ENCODE peak calls at places on chromosomes 13 and 19, in four cellular contexts. One of them, this sample, is unnamed.

GRCh38 chr19:40613669-40614594 is 12.8 kb downstream of the LTBP4 start:
- DNase-seq in adrenal gland: peak; percentile 89
- DNase-seq in right lobe of liver: peak; percentile 63
- DNase-seq in body of pancreas: peak; percentile 75
- DNase-seq in this sample: no peak

GRCh38 chr13:77028202-77028601 is 1.2 kb upstream of the FBXL3 start:
- DNase-seq in adrenal gland: no peak
- DNase-seq in body of pancreas: no peak
- DNase-seq in right lobe of liver: no peak
- DNase-seq in this sample: no peak

GRCh38 chr19:6744381-6745288 is 5.2 kb downstream of the TRIP10 start:
- DNase-seq in adrenal gland: peak; percentile 86
- DNase-seq in right lobe of liver: no peak
- DNase-seq in body of pancreas: peak; percentile 80
- DNase-seq in this sample: no peak

GRCh38 chr19:44570984-44571684 is 41.7 kb upstream of the CEACAM20 start:
- DNase-seq in right lobe of liver: peak; percentile 75
- DNase-seq in body of pancreas: peak; percentile 85
- DNase-seq in adrenal gland: peak; percentile 80
- DNase-seq in this sample: peak; percentile 64

GRCh38 chr13:112674412-112675383 is 15.1 kb upstream of the ATP11A start:
- DNase-seq in adrenal gland: no peak
- DNase-seq in body of pancreas: no peak
- DNase-seq in right lobe of liver: peak; percentile 30
- DNase-seq in this sample: no peak

GRCh38 chr19:48874309-48875135 is 2.3 kb downstream of the PPP1R15A start:
- DNase-seq in body of pancreas: peak; percentile 37
- DNase-seq in adrenal gland: peak; percentile 73
- DNase-seq in right lobe of liver: no peak
- DNase-seq in this sample: no peak

GRCh38 chr19:45640849-45641273 is 1.7 kb upstream of the EML2 start:
- DNase-seq in right lobe of liver: no peak
- DNase-seq in body of pancreas: no peak
- DNase-seq in adrenal gland: no peak
- DNase-seq in this sample: no peak

GRCh38 chr13:112807653-112808376 is 118.0 kb downstream of the ATP11A start:
- DNase-seq in adrenal gland: no peak
- DNase-seq in right lobe of liver: no peak
- DNase-seq in body of pancreas: no peak
- DNase-seq in this sample: no peak

GRCh38 chr13:34926513-34926912 is 15.6 kb upstream of the NBEA start:
- DNase-seq in body of pancreas: no peak
- DNase-seq in adrenal gland: no peak
- DNase-seq in right lobe of liver: no peak
- DNase-seq in this sample: no peak

GRCh38 chr19:45408121-45408520 is 1.7 kb downstream of the POLR1G start:
- DNase-seq in right lobe of liver: no peak
- DNase-seq in body of pancreas: no peak
- DNase-seq in adrenal gland: no peak
- DNase-seq in this sample: no peak

GRCh38 chr19:5585461-5586299 is 17.9 kb upstream of the TINCR start:
- DNase-seq in adrenal gland: peak; percentile 48
- DNase-seq in body of pancreas: peak; percentile 48
- DNase-seq in right lobe of liver: no peak
- DNase-seq in this sample: no peak

GRCh38 chr19:1173160-1173844 is 766 bp downstream of the SBNO2 start:
- DNase-seq in body of pancreas: no peak
- DNase-seq in right lobe of liver: peak; percentile 68
- DNase-seq in adrenal gland: peak; percentile 54
- DNase-seq in this sample: no peak

GRCh38 chr13:85362980-85363379 is 436.2 kb downstream of the SLITRK6 start:
- DNase-seq in body of pancreas: no peak
- DNase-seq in adrenal gland: no peak
- DNase-seq in right lobe of liver: no peak
- DNase-seq in this sample: no peak

DNA sequence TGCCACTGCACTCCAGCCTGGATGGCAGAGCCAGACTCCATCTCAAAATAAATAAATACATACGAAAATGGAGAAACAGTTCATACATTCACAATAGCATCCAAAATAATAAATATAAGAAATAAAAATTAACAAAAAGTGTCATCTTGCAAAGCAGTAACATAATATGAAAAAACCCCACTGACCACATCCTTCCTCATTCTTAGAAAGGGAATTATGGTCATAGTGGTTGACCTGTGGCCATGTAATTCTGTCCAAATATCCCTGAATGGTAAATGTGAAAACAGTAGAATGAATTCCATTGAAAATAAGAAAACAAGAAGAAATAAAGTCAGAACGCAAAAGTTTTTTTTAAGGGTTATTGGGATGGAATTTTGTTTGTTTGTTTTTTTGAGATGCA is 7.0 kb upstream of the CDC42EP5 start:
- DNase-seq in right lobe of liver: no peak
- DNase-seq in adrenal gland: no peak
- DNase-seq in body of pancreas: no peak
- DNase-seq in this sample: no peak
- H3K4me1 ChIP-seq in right lobe of liver: no peaks in the 10 kb centered on the region
- H3K4me1 ChIP-seq in adrenal gland: no peaks in the 10 kb centered on the region
- H3K4me1 ChIP-seq in body of pancreas: no peaks in the 10 kb centered on the region
- H3K4me1 ChIP-seq in this sample: no peaks in the 10 kb centered on the region

GRCh38 chr13:40673414-40673813 is 7.0 kb upstream of the FOXO1 start:
- DNase-seq in right lobe of liver: no peak
- DNase-seq in adrenal gland: no peak
- DNase-seq in body of pancreas: no peak
- DNase-seq in this sample: no peak

GRCh38 chr13:40673061-40673397 is 6.6 kb upstream of the FOXO1 start:
- DNase-seq in body of pancreas: no peak
- DNase-seq in adrenal gland: no peak
- DNase-seq in right lobe of liver: no peak
- DNase-seq in this sample: no peak

GRCh38 chr13:40670307-40670706 is 3.9 kb upstream of the FOXO1 start:
- DNase-seq in right lobe of liver: no peak
- DNase-seq in body of pancreas: no peak
- DNase-seq in adrenal gland: no peak
- DNase-seq in this sample: no peak

GRCh38 chr13:40676007-40676406 is 9.6 kb upstream of the FOXO1 start:
- DNase-seq in right lobe of liver: no peak
- DNase-seq in body of pancreas: no peak
- DNase-seq in adrenal gland: no peak
- DNase-seq in this sample: no peak

GRCh38 chr13:40672310-40673060 is 6.0 kb upstream of the FOXO1 start:
- DNase-seq in body of pancreas: peak; percentile 18
- DNase-seq in right lobe of liver: no peak
- DNase-seq in adrenal gland: no peak
- DNase-seq in this sample: no peak
- H3K27ac ChIP-seq in body of pancreas: no peak overlapping the region
- H3K27ac ChIP-seq in right lobe of liver: no peak overlapping the region
- H3K27ac ChIP-seq in adrenal gland: no peak overlapping the region
- H3K27ac ChIP-seq in this sample: no peak overlapping the region

GRCh38 chr19:17145546-17146497 is 69.3 kb upstream of the USE1 start:
- DNase-seq in right lobe of liver: no peak
- DNase-seq in body of pancreas: no peak
- DNase-seq in adrenal gland: no peak
- DNase-seq in this sample: no peak
- H3K36me3 ChIP-seq in right lobe of liver: no peaks in the 10 kb centered on the region
- H3K36me3 ChIP-seq in body of pancreas: no peaks in the 10 kb centered on the region
- H3K36me3 ChIP-seq in adrenal gland: no peaks in the 10 kb centered on the region
- H3K36me3 ChIP-seq in this sample: no peaks in the 10 kb centered on the region

DNA sequence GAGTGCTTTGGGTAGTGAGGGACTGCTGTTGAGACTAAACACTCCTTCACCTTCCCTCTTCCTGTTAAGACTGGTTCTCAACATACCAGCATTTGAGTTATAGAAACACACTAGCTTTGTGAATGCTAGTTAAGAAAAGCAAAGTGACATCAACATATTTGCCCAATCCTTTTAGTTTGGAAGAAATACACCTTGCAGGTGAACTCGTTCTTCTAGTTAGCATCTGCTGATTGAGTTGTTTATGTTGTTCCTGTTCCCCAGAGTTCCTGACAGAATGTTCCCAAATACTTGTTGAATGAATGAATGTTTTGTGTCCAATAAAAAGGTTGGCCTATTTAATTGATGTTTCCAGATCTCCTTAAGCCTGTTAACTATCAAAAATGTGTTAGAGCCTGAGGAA is 7.1 kb downstream of the LMO7 start:
- DNase-seq in body of pancreas: no peak
- DNase-seq in adrenal gland: no peak
- DNase-seq in right lobe of liver: no peak
- DNase-seq in this sample: no peak
- H3K4me1 ChIP-seq in body of pancreas: peaks cover 5% of the 10 kb centered on the region
- H3K4me1 ChIP-seq in adrenal gland: no peaks in the 10 kb centered on the region
- H3K4me1 ChIP-seq in right lobe of liver: no peaks in the 10 kb centered on the region
- H3K4me1 ChIP-seq in this sample: peaks cover 1% of the 10 kb centered on the region

DNA sequence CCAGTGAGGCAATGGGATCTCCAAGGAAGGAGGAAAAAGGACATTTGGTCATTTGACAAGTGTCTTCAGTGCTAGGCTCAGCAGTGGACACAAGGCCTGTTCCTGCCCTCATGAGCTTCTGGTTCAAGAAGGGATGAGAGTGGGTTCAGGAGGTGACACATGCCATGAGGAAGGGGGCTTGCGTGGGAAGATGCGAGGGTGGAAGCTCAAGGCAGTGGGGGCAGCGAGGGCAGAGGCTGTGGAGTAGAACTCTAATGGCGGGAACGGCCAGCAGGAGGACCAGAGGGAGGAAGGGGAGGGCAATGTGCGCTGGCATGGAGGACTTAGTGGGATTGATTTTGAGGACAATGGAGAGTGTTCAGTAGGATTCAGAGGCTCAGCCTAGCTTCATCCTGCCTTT is 3.3 kb downstream of the PIK3R2 start:
- DNase-seq in body of pancreas: no peak
- DNase-seq in adrenal gland: no peak
- DNase-seq in right lobe of liver: peak; percentile 47
- DNase-seq in this sample: no peak
- H3K27ac ChIP-seq in body of pancreas: peak overlapping the region; percentile 72
- H3K27ac ChIP-seq in adrenal gland: peak overlapping the region; percentile 94
- H3K27ac ChIP-seq in right lobe of liver: no peak overlapping the region
- H3K27ac ChIP-seq in this sample: no peak overlapping the region

GRCh38 chr19:35216026-35216832 is 12.3 kb downstream of the FAM187B start:
- DNase-seq in body of pancreas: no peak
- DNase-seq in adrenal gland: no peak
- DNase-seq in right lobe of liver: no peak
- DNase-seq in this sample: no peak
- H3K36me3 ChIP-seq in body of pancreas: no peaks in the 10 kb centered on the region
- H3K36me3 ChIP-seq in adrenal gland: no peaks in the 10 kb centered on the region
- H3K36me3 ChIP-seq in right lobe of liver: no peaks in the 10 kb centered on the region
- H3K36me3 ChIP-seq in this sample: no peaks in the 10 kb centered on the region

GRCh38 chr13:99367106-99367616 is 60.0 kb upstream of the GPR183 start:
- DNase-seq in right lobe of liver: no peak
- DNase-seq in body of pancreas: no peak
- DNase-seq in adrenal gland: no peak
- DNase-seq in this sample: no peak

GRCh38 chr13:99370476-99371272 is 63.5 kb upstream of the GPR183 start:
- DNase-seq in right lobe of liver: no peak
- DNase-seq in adrenal gland: no peak
- DNase-seq in body of pancreas: no peak
- DNase-seq in this sample: no peak

GRCh38 chr13:99366075-99366987 is 59.1 kb upstream of the GPR183 start:
- DNase-seq in body of pancreas: no peak
- DNase-seq in right lobe of liver: no peak
- DNase-seq in adrenal gland: no peak
- DNase-seq in this sample: no peak

GRCh38 chr13:99363949-99364348 is 56.8 kb upstream of the GPR183 start:
- DNase-seq in adrenal gland: no peak
- DNase-seq in body of pancreas: no peak
- DNase-seq in right lobe of liver: no peak
- DNase-seq in this sample: no peak

GRCh38 chr13:99367663-99368448 is 60.7 kb upstream of the GPR183 start:
- DNase-seq in body of pancreas: no peak
- DNase-seq in adrenal gland: no peak
- DNase-seq in right lobe of liver: no peak
- DNase-seq in this sample: no peak
- H3K4me1 ChIP-seq in body of pancreas: no peaks in the 10 kb centered on the region
- H3K4me1 ChIP-seq in adrenal gland: no peaks in the 10 kb centered on the region
- H3K4me1 ChIP-seq in right lobe of liver: no peaks in the 10 kb centered on the region
- H3K4me1 ChIP-seq in this sample: no peaks in the 10 kb centered on the region

DNA sequence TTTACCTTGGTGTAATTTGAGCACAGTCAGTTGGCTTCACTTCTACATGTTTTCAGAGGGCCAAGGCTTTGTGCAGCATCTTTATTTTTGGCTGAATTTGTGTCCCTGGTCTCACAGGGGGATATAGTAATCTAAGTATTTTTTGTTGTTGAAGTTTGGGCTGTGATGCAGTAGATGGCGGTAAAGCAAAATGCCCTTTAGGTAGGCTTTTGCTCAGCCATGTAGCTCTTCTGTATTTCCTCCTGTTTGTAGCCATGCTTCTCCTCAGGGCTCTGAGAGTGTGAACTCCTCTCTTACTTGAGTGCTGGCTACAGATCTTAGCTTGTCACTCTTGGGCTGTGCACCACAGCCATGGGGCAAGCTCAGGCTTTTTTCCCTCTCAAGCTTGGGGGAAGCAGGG is 328.6 kb downstream of the SLITRK5 start:
- DNase-seq in right lobe of liver: no peak
- DNase-seq in body of pancreas: no peak
- DNase-seq in adrenal gland: no peak
- DNase-seq in this sample: no peak
- H3K27ac ChIP-seq in right lobe of liver: no peak overlapping the region
- H3K27ac ChIP-seq in body of pancreas: no peak overlapping the region
- H3K27ac ChIP-seq in adrenal gland: no peak overlapping the region
- H3K27ac ChIP-seq in this sample: no peak overlapping the region